ENCODE peak calls at places on chromosomes 13 and 19, in ten cellular contexts. J is psoas muscle, S is A549, H is HFF-Myc, Q is HL-60, L is progenitor cell of endocrine pancreas, O is AG09309, D is cardiac fibroblast, A is thoracic aorta, U is upper lobe of right lung. I is an unnamed sample.

GRCh38 chr19:48501446-48501960 is 10.1 kb downstream of the LMTK3 start:
- DNase-seq in O (no peak), Q (no peak), L (peak), U (peak), H (no peak), A (no peak), D (no peak), S (peak), J (no peak), I (no peak)

GRCh38 chr13:28623782-28624706 is 34.9 kb upstream of the POMP start:
- DNase-seq in L (no peak), J (no peak), A (no peak), S (no peak), H (no peak), Q (peak), O (no peak), D (peak), U (no peak), I (peak)

GRCh38 chr19:57075801-57076492 is 43.8 kb upstream of the USP29 start:
- DNase-seq in Q (no peak), O (no peak), U (no peak), A (no peak), S (no peak), D (no peak), H (no peak), J (no peak), L (no peak), I (no peak)

GRCh38 chr19:33376423-33376822 is 2.9 kb downstream of the CEBPG start:
- DNase-seq in U (no peak), D (peak), O (peak), S (peak), Q (no peak), J (peak), A (peak), H (peak), L (no peak), I (peak)

GRCh38 chr19:57964761-57965160 is 9.6 kb downstream of the C19orf18 start:
- DNase-seq in Q (no peak), H (no peak), O (no peak), D (no peak), S (no peak), A (no peak), L (no peak), U (no peak), J (no peak), I (no peak)

GRCh38 chr13:102626928-102627327 is 30.1 kb downstream of the TPP2 start:
- DNase-seq in L (no peak), Q (no peak), S (no peak), A (no peak), O (no peak), D (no peak), U (no peak), J (no peak), H (no peak), I (no peak)

GRCh38 chr13:40026174-40026585 is 370.7 kb downstream of the COG6 start:
- DNase-seq in J (no peak), U (no peak), A (no peak), O (no peak), D (no peak), S (no peak), L (no peak), H (no peak), Q (no peak), I (peak)

GRCh38 chr13:48818495-48818961 is 157.2 kb upstream of the FNDC3A start:
- DNase-seq in H (peak), A (no peak), J (no peak), O (peak), S (no peak), Q (no peak), U (no peak), L (no peak), D (peak), I (peak)

GRCh38 chr13:80141114-80141849 is 199.6 kb downstream of the SPRY2 start:
- DNase-seq in O (no peak), U (no peak), A (peak), S (no peak), D (peak), L (no peak), H (no peak), J (no peak), Q (no peak), I (peak)

GRCh38 chr13:112722433-112723250 is 32.8 kb downstream of the ATP11A start:
- DNase-seq in D (peak), O (peak), S (peak), L (no peak), J (no peak), A (no peak), Q (no peak), H (no peak), U (peak), I (peak)

GRCh38 chr13:98438246-98439135 is 138.4 kb downstream of the STK24 start:
- DNase-seq in Q (no peak), L (no peak), S (no peak), J (no peak), A (no peak), O (no peak), D (no peak), U (no peak), H (no peak), I (no peak)

GRCh38 chr19:29620931-29621351 is 14.9 kb downstream of the POP4 start:
- DNase-seq in L (no peak), H (no peak), A (no peak), O (no peak), Q (no peak), S (no peak), U (no peak), J (peak), D (no peak), I (no peak)

GRCh38 chr13:50420720-50421456 is 405.6 kb downstream of the KCNRG start:
- DNase-seq in J (no peak), L (no peak), H (no peak), O (no peak), S (no peak), Q (no peak), A (no peak), D (no peak), U (no peak), I (no peak)

GRCh38 chr13:91510058-91510457 is 111.6 kb downstream of the GPC5 start:
- DNase-seq in A (no peak), J (no peak), Q (no peak), S (no peak), D (no peak), L (no peak), H (no peak), O (no peak), U (no peak), I (no peak)

GRCh38 chr13:26688286-26688685 is 72.3 kb downstream of the GPR12 start:
- DNase-seq in S (no peak), Q (no peak), D (no peak), J (no peak), L (no peak), H (no peak), A (no peak), U (no peak), O (no peak), I (no peak)

GRCh38 chr13:107450931-107451330 is 764.4 kb downstream of the LIG4 start:
- DNase-seq in U (no peak), L (no peak), H (no peak), S (no peak), J (no peak), D (peak), Q (no peak), A (peak), O (peak), I (peak)

GRCh38 chr13:101455863-101456262 is 3.4 kb downstream of the ITGBL1 start:
- DNase-seq in O (peak), S (peak), A (no peak), H (peak), D (peak), L (no peak), U (no peak), J (no peak), Q (no peak), I (peak)

GRCh38 chr13:43511260-43511970 is 275.4 kb downstream of the ENOX1 start:
- DNase-seq in D (no peak), Q (no peak), L (no peak), U (no peak), J (no peak), A (no peak), O (no peak), H (no peak), S (no peak), I (no peak)

GRCh38 chr13:59494560-59494970 is 669.2 kb downstream of the DIAPH3 start:
- DNase-seq in L (no peak), S (no peak), A (no peak), U (no peak), Q (no peak), H (peak), J (no peak), D (peak), O (no peak), I (peak)

GRCh38 chr13:83086948-83087347 is 795.3 kb downstream of the SLITRK1 start:
- DNase-seq in D (no peak), L (no peak), J (no peak), O (no peak), H (no peak), Q (no peak), U (no peak), S (no peak), A (no peak), I (no peak)

GRCh38 chr19:1082165-1082927 is 12.8 kb downstream of the POLR2E start:
- DNase-seq in A (no peak), Q (no peak), D (peak), S (peak), O (no peak), L (peak), J (peak), H (no peak), U (peak), I (no peak)

GRCh38 chr19:29942404-29943261 is 594 bp downstream of the URI1 start:
- DNase-seq in H (no peak), Q (peak), U (peak), A (no peak), O (no peak), J (peak), D (peak), S (peak), L (peak), I (peak)

GRCh38 chr19:33639034-33639681 is 17.4 kb downstream of the CHST8 start:
- DNase-seq in U (peak), J (no peak), S (no peak), A (no peak), H (no peak), L (no peak), Q (no peak), D (no peak), O (no peak), I (no peak)

GRCh38 chr13:114143806-114144605 is 11.6 kb upstream of the RASA3 start:
- DNase-seq in L (no peak), O (no peak), S (peak), D (no peak), Q (no peak), A (no peak), J (peak), U (peak), H (no peak), I (no peak)
- TF ChIP-seq CTCF in L (peak), O (no peak), S (peak), D (no peak), Q (no peak), A (no peak), J (no peak), U (no peak), H (peak), I (no peak)

DNA sequence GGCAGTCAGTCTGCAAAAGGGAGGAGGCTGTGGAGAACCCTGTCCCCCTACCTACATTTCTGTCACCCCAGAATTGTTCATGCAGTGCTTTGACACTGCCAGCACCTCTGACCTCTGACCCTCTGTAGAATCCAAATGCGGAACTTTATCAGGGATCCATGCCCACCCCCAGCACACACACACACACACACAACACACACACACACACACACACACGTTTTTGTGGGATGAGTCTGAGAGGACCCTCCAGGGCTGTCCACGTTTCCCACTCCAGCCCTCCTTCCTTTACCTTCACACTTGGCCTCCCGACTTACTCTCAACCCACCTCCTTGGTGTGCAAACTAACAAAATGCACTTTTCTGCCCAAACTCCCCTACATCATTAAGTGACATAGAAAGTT is 42.3 kb upstream of the TSHZ3 start:
- DNase-seq in S (no peak), H (no peak), J (no peak), U (no peak), O (no peak), D (no peak), A (no peak), Q (no peak), L (no peak), I (no peak)
- TF ChIP-seq CTCF in S (no peak), H (no peak), J (no peak), U (no peak), O (no peak), D (no peak), A (no peak), Q (no peak), L (no peak), I (no peak)

GRCh38 chr13:99830931-99831330 is 140.6 kb downstream of the ZIC5 start:
- DNase-seq in U (no peak), O (no peak), D (no peak), H (no peak), Q (no peak), L (no peak), S (no peak), J (no peak), A (no peak), I (no peak)
- TF ChIP-seq CTCF in U (no peak), O (no peak), D (no peak), H (no peak), Q (no peak), L (no peak), S (no peak), J (no peak), A (no peak), I (no peak)

GRCh38 chr13:51913421-51914136 is 51.8 kb downstream of the CCDC70 start:
- DNase-seq in D (no peak), L (no peak), S (no peak), O (no peak), U (no peak), A (no peak), Q (no peak), J (no peak), H (no peak), I (no peak)
- TF ChIP-seq CTCF in D (peak), L (no peak), S (no peak), O (no peak), U (no peak), A (no peak), Q (no peak), J (no peak), H (peak), I (no peak)

GRCh38 chr19:41351339-41352245 is 2.1 kb downstream of the TGFB1 start:
- DNase-seq in Q (peak), O (no peak), H (no peak), S (peak), A (no peak), J (peak), L (no peak), D (peak), U (peak), I (peak)
- TF ChIP-seq CTCF in Q (no peak), O (no peak), H (no peak), S (no peak), A (no peak), J (no peak), L (no peak), D (no peak), U (no peak), I (no peak)

GRCh38 chr19:17445526-17446165 is 2.8 kb downstream of the TMEM221 start:
- DNase-seq in O (no peak), U (no peak), A (no peak), L (no peak), J (no peak), S (no peak), H (no peak), D (no peak), Q (no peak), I (no peak)

GRCh38 chr19:17436874-17437267 is 11.6 kb downstream of the TMEM221 start:
- DNase-seq in J (no peak), A (no peak), H (no peak), L (no peak), O (no peak), Q (no peak), U (no peak), D (no peak), S (no peak), I (no peak)

GRCh38 chr19:17436094-17436873 is 12.2 kb downstream of the TMEM221 start:
- DNase-seq in H (no peak), Q (no peak), L (no peak), D (no peak), J (no peak), A (no peak), S (no peak), U (no peak), O (no peak), I (no peak)

DNA sequence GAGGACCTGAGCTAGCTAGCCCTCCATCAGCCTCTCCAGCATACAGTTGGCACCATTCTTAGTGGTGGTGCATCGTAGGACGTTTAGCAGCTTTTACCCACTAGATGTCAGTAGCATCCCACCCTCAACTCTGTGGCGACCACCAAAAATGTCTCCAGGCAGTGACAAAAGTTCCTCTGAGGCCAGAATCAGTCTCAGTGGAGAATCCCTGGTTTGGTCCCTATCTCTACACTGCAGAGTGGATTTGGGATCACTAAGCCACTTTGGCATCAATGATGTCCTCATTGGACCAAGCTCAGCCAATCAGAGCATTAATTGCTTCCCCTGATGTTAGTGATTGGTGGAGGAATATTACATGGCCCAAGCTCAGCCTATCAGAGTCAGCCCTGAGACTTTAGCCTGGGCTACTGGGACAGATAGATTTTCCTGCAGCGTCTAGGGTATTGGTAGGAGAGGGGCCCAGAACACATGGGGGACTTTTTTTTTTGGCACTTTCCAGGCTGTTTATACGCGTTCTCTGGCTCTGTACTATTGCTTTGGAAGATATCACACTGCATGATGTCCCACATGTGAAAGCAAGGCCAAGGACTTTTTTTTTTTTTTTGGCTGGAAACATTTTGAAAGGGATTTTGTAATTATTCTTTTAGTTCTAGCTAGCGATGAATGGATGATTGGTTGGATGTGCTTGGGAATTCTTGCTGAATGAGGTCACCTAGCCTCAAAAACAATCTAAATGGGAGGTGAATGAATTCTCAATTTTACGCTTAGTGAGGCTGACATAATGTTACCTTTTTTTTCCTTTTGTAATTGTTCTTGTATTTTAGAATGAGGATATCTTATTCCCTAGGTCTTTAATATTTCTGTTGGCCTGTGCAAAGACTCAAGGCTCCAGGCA is 7.0 kb downstream of the TMEM221 start:
- DNase-seq in O (no peak), D (peak), U (no peak), S (no peak), J (no peak), Q (no peak), A (no peak), L (no peak), H (no peak), I (peak)
- TF ChIP-seq CTCF in O (peak), D (peak), U (peak), S (peak), J (peak), Q (peak), A (peak), L (peak), H (no peak), I (peak)

DNA sequence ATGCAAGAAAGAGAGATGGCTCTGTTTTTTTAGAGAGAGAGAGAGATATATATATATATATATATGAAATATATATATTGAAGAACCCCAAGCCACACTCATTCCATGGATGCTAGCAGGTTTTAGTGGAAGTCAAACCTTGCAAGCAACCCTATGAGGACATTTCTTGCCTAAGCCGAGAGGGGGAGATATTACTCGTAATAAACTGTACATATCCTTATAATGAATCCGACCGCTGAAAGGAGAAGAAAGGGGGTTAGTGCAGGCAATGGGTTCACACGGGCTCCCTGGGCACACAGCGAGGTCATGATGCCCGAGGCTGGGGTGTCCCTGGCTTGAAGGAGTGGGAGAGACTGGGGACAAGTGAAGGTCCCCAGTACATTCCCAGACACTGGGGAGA is 78.3 kb downstream of the IER2 start:
- DNase-seq in O (no peak), J (no peak), U (no peak), D (no peak), S (no peak), Q (no peak), A (no peak), L (no peak), H (no peak), I (no peak)
- TF ChIP-seq CTCF in O (no peak), J (no peak), U (no peak), D (no peak), S (no peak), Q (no peak), A (no peak), L (no peak), H (no peak), I (no peak)

DNA sequence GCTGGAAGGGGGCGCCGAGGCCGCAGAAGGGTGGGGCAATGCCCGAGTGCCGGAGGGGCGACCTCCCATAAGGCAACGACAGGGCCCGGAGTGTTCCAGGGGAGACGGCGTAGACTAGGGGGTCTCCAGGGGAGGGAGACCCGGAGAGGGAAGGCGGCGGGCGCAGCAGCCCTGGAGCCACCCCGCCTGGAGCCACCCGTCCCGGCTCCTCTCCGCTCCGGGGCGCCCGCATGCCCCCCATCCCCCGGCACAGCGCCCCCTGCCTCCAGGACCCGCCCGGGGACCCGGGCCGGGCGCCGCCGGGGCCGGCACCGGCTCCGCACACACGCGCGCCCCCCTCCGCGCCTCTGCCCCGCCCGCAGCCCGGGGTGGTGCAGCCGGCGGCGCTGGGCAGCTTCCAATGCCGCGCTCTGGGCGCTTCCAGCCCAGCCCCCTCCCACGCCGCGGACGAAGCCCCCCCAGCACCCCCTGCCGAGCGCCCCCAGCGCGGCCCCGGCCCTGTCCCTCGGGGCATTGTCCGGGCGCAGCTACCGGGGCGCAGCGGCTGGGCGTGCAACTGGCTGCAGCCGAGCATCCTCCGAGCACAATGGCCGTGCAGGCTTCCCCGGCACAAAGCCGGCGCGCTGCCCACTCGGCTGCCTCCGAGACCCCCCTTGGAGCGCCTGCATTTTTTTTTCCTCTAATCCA is 519 bp downstream of the PTPRS start:
- DNase-seq in O (no peak), A (no peak), J (no peak), D (no peak), H (no peak), L (peak), U (no peak), S (peak), Q (no peak), I (no peak)
- TF ChIP-seq CTCF in O (no peak), A (no peak), J (no peak), D (no peak), H (no peak), L (peak), U (no peak), S (peak), Q (no peak), I (no peak)

GRCh38 chr13:53778937-53779336 is 750.3 kb downstream of the OLFM4 start:
- DNase-seq in D (no peak), S (no peak), Q (no peak), L (no peak), A (no peak), O (no peak), U (no peak), H (no peak), J (no peak), I (no peak)
- TF ChIP-seq CTCF in D (no peak), S (no peak), Q (no peak), L (peak), A (no peak), O (no peak), U (no peak), H (no peak), J (no peak), I (no peak)

GRCh38 chr13:78129850-78130249 is 211.2 kb upstream of the EDNRB start:
- DNase-seq in J (no peak), Q (no peak), L (no peak), D (no peak), U (no peak), H (no peak), S (no peak), A (no peak), O (no peak), I (no peak)
- TF ChIP-seq CTCF in J (no peak), Q (no peak), L (no peak), D (no peak), U (no peak), H (no peak), S (no peak), A (no peak), O (no peak), I (no peak)